ENCODE peak calls at places on chromosomes 2 and 18, in seven cellular contexts. B is WTC11, A is HEK293T, C is HepG2, J is GM12878, H is HCT116, T is H1. D is an unnamed sample.

GRCh38 chr2:173831312-173832229 is 133.6 kb downstream of the SP3 start:
- DNase-seq in B (no peak), A (no peak), C (no peak), J (no peak), H (no peak), T (no peak), D (no peak)

GRCh38 chr2:200786826-200787225 is 24.9 kb upstream of the BZW1 start:
- DNase-seq in B (no peak), A (no peak), C (no peak), J (no peak), H (peak), T (no peak), D (no peak)

GRCh38 chr2:160306985-160307384 is 106.9 kb upstream of the ITGB6 start:
- DNase-seq in B (no peak), A (no peak), C (no peak), J (no peak), H (no peak), T (no peak), D (no peak)

GRCh38 chr2:46690825-46691224 is 211.5 kb downstream of the TMEM247 start:
- DNase-seq in B (no peak), A (no peak), C (peak), J (no peak), H (peak), T (no peak), D (peak)

GRCh38 chr18:8413189-8413588 is 196.0 kb upstream of the RAB12 start:
- DNase-seq in B (no peak), A (no peak), C (no peak), J (no peak), H (no peak), T (no peak), D (no peak)

GRCh38 chr2:188884552-188884951 is 89.6 kb upstream of the COL3A1 start:
- DNase-seq in B (no peak), A (no peak), C (no peak), J (no peak), H (no peak), T (no peak), D (no peak)

GRCh38 chr2:212618636-212619035 is 80.0 kb upstream of the ERBB4 start:
- DNase-seq in B (no peak), A (no peak), C (no peak), J (no peak), H (no peak), T (no peak), D (no peak)

GRCh38 chr2:89842180-89842908 is 1150.9 kb downstream of the RPIA start:
- DNase-seq in B (no peak), A (no peak), C (no peak), J (no peak), H (no peak), T (no peak), D (peak)

GRCh38 chr2:58427572-58428285 is 186.6 kb upstream of the FANCL start:
- DNase-seq in B (peak), A (peak), C (peak), J (no peak), H (no peak), T (no peak), D (peak)

GRCh38 chr2:27372937-27373336 is 2.5 kb downstream of the SNX17 start:
- DNase-seq in B (no peak), A (no peak), C (no peak), J (no peak), H (no peak), T (no peak), D (no peak)

GRCh38 chr2:58862234-58862633 is 621.1 kb upstream of the FANCL start:
- DNase-seq in B (no peak), A (no peak), C (no peak), J (peak), H (no peak), T (no peak), D (peak)

GRCh38 chr2:144941743-144942488 is 422.0 kb upstream of the ZEB2 start:
- DNase-seq in B (no peak), A (no peak), C (no peak), J (no peak), H (no peak), T (no peak), D (no peak)

GRCh38 chr2:81974216-81974615 is 1669.7 kb upstream of the LRRTM1 start:
- DNase-seq in B (no peak), A (no peak), C (no peak), J (no peak), H (no peak), T (no peak), D (no peak)

GRCh38 chr18:35775887-35776286 is 194.3 kb downstream of the GALNT1 start:
- DNase-seq in B (no peak), A (no peak), C (no peak), J (no peak), H (no peak), T (no peak), D (peak)

GRCh38 chr2:95149397-95149984 is 10.2 kb downstream of the ZNF514 start:
- DNase-seq in B (no peak), A (no peak), C (no peak), J (no peak), H (no peak), T (no peak), D (no peak)

GRCh38 chr2:127642706-127643697 is 3.0 kb upstream of the GPR17 start:
- DNase-seq in B (no peak), A (no peak), C (no peak), J (no peak), H (no peak), T (no peak), D (no peak)

GRCh38 chr2:162768646-162769045 is 69.9 kb downstream of the KCNH7 start:
- DNase-seq in B (no peak), A (no peak), C (no peak), J (no peak), H (no peak), T (no peak), D (no peak)

GRCh38 chr18:10295751-10296150 is 158.7 kb upstream of the APCDD1 start:
- DNase-seq in B (no peak), A (no peak), C (no peak), J (no peak), H (no peak), T (no peak), D (no peak)

GRCh38 chr2:200173691-200174090 is 132.8 kb upstream of the SPATS2L start:
- DNase-seq in B (no peak), A (no peak), C (no peak), J (no peak), H (no peak), T (no peak), D (no peak)

GRCh38 chr2:109020217-109020637 is 31.2 kb upstream of the EDAR start:
- DNase-seq in B (no peak), A (no peak), C (peak), J (no peak), H (no peak), T (no peak), D (no peak)

GRCh38 chr18:59005266-59005665 is 134.4 kb upstream of the SEC11C start:
- DNase-seq in B (no peak), A (no peak), C (no peak), J (no peak), H (no peak), T (peak), D (no peak)

GRCh38 chr2:17772532-17772931 is 18.6 kb downstream of the GEN1 start:
- DNase-seq in B (no peak), A (no peak), C (no peak), J (no peak), H (no peak), T (no peak), D (no peak)

GRCh38 chr2:219073413-219074129 is 12.8 kb upstream of the IHH start:
- DNase-seq in B (peak), A (peak), C (peak), J (no peak), H (peak), T (no peak), D (peak)

GRCh38 chr2:133674433-133675331 is 106.4 kb upstream of the NCKAP5 start:
- DNase-seq in B (peak), A (peak), C (peak), J (no peak), H (no peak), T (no peak), D (no peak)

GRCh38 chr2:103161456-103162289 is 399.8 kb downstream of the TMEM182 start:
- DNase-seq in B (no peak), A (peak), C (peak), J (no peak), H (peak), T (no peak), D (peak)

GRCh38 chr2:36163520-36164239 is 191.9 kb upstream of the CRIM1 start:
- DNase-seq in B (no peak), A (no peak), C (no peak), J (no peak), H (no peak), T (no peak), D (no peak)
- TF ChIP-seq SP1 in B (no peak), A (no peak), C (no peak), J (no peak), H (no peak), T (no peak), D (no peak)

GRCh38 chr18:3624818-3625716 is 175.1 kb downstream of the TGIF1 start:
- DNase-seq in B (no peak), A (no peak), C (no peak), J (no peak), H (peak), T (no peak), D (peak)

GRCh38 chr18:3624546-3624817 is 174.5 kb downstream of the TGIF1 start:
- DNase-seq in B (no peak), A (no peak), C (no peak), J (no peak), H (no peak), T (no peak), D (no peak)

GRCh38 chr18:3626927-3627240 is 176.9 kb downstream of the TGIF1 start:
- DNase-seq in B (no peak), A (no peak), C (no peak), J (no peak), H (no peak), T (no peak), D (no peak)

GRCh38 chr18:3623769-3624545 is 174.0 kb downstream of the TGIF1 start:
- DNase-seq in B (peak), A (no peak), C (peak), J (no peak), H (peak), T (no peak), D (peak)

DNA sequence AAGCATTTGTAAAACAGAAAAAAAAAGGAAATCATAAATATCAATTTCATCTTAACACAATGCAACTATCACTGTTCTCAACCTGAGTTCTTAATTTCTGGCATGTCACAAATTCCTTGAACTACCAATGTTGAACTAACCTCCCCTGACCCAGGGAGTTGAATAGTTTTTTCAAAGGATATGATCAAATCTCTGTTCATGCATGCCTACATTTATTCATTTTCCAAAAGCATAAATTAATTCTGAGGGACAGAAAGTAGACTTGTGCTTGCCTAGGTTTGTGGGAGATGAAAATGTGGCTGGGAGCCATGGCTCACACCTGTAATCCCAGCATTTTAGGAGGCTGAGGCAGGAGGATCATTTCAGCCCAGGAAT is 175.7 kb downstream of the TGIF1 start:
- DNase-seq in B (no peak), A (no peak), C (no peak), J (no peak), H (no peak), T (no peak), D (no peak)
- TF ChIP-seq SP1 in B (no peak), A (no peak), C (no peak), J (no peak), H (no peak), T (no peak), D (no peak)

GRCh38 chr2:102063360-102063947 is 71.7 kb downstream of the IL1R2 start:
- DNase-seq in B (no peak), A (no peak), C (no peak), J (no peak), H (no peak), T (no peak), D (no peak)

GRCh38 chr2:102064679-102065674 is 73.2 kb downstream of the IL1R2 start:
- DNase-seq in B (no peak), A (no peak), C (peak), J (no peak), H (no peak), T (no peak), D (peak)

GRCh38 chr2:102066554-102066953 is 74.8 kb downstream of the IL1R2 start:
- DNase-seq in B (no peak), A (no peak), C (no peak), J (no peak), H (no peak), T (no peak), D (no peak)

GRCh38 chr2:102063948-102064678 is 72.4 kb downstream of the IL1R2 start:
- DNase-seq in B (peak), A (no peak), C (peak), J (no peak), H (peak), T (no peak), D (peak)

DNA sequence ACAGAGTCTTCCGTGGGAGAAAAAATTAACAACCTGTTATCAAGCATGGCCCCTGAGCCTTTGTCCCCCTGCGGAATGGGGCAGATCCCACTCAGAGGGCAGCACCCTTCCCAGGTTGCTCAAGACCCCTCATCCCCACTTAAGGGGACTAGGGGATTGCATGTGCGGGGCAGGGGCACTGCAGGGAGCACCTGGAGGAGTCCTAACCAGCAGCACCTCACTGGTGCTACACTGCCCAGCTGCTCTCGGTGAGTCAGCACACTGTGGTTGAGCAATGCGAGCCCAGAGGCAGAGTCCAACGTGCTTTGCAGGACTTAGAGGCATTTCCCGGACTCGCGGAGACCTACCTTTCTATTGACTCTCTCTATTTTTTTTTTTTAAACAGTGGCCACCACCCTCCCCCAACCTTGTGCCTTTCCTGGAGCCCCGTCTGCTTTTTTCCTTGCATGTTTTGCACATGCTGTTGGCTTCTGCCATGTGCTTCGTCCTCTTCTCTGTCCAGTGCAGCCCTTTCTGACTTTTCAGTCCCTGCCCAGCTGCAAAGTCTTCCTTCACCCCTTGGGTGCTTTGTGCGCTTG is 74.0 kb downstream of the IL1R2 start:
- DNase-seq in B (no peak), A (no peak), C (peak), J (no peak), H (peak), T (no peak), D (peak)
- TF ChIP-seq SP1 in B (no peak), A (no peak), C (peak), J (no peak), H (peak), T (no peak), D (no peak)

GRCh38 chr18:22465859-22466602 is 48.3 kb upstream of the CTAGE1 start:
- DNase-seq in B (no peak), A (peak), C (peak), J (no peak), H (peak), T (no peak), D (peak)
- TF ChIP-seq SP1 in B (no peak), A (no peak), C (no peak), J (no peak), H (peak), T (no peak), D (no peak)

DNA sequence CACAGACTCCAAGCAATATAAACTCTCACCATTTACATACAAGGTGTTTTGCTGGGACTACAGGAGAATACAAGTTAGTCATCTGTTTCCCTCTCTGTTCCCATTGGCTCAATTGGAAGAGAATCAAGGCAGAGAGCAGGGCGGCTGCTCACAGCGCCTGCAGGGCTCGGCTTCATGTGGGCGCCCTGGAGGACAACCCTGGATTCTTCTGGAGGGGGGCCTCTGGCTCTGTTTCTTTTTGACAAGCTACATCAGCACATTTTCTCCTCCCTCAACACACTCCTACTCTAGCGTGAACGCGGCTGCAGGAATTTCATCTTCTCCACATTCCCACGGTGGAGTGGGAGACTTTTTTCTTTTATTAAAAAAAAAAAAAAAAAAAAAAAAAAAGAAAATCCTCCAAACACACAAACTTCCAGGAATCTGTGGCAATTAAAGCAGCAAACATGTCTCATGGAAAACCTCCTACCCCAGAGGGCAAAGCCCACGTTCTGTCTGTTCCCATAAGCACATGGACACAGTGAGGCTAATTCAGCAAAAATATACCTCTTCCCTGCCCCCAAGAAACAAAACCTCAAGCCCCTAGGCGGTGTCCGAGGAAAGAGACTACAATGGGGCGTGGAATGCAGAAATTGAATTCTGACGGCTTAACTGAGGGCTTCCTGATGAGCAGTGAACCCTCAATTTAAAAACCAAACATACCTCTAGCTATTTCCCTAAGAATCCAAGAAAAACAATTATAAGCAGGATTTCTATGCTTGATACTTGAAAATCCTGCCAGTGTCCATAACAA is 50.6 kb downstream of the PARD6G start:
- DNase-seq in B (no peak), A (no peak), C (no peak), J (no peak), H (no peak), T (no peak), D (no peak)
- TF ChIP-seq SP1 in B (no peak), A (no peak), C (no peak), J (no peak), H (no peak), T (no peak), D (no peak)

DNA sequence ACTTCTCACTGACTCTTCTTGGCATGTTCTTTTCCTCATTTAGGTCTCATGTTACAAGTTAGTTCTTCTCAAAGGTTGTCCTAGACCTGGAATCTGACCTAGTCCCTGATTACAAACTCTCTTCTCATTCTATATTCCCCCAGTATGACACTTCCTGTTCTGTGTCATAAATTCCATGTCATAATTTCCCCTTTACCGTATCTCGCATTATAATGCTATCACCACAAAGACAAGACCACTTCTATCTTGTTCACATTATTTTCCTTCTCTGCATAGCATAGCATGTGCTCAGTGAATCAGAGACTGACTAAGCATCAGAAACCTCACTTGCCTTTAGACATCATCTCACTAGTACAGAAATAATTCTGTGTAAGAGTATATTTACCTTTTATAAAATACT is 63.6 kb upstream of the CAVIN2 start:
- DNase-seq in B (no peak), A (no peak), C (no peak), J (no peak), H (no peak), T (no peak), D (no peak)
- TF ChIP-seq SP1 in B (no peak), A (no peak), C (no peak), J (no peak), H (no peak), T (no peak), D (no peak)

DNA sequence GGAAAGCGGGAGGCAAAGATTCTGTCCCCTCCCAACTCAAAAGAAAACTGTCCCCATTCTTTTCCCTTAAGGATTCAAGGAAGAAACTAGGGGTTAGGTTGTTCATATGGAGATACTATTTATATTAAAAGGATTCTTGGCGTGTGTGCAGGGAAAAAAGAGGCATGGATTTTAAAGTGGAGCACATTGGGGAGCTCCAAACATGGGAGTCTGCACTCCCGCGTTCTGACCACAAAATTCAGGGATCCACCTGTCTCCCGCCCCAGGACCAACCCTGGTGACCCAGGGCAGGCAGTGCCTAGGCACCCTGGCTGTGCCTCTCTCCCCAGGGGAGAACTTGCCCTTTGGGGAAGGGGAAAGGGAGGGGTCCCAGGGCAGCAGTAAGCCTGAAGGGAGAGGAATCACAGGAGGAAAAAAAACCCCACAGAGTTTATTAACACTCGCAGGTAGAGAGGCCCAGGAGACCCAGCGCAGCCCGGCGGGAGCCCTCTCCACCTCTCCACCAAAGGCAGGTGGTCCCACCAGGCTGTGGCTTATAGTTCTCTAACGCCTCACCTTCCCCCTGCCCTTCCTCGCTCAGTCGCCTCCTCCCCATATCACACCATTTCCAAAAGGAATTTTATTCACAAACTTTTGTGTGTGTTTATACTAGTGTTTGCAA is 2.2 kb downstream of the PTGR3 start:
- DNase-seq in B (no peak), A (no peak), C (no peak), J (no peak), H (no peak), T (no peak), D (no peak)
- TF ChIP-seq SP1 in B (no peak), A (no peak), C (no peak), J (no peak), H (no peak), T (no peak), D (no peak)

GRCh38 chr2:12325806-12326205 is 390.9 kb upstream of the TRIB2 start:
- DNase-seq in B (no peak), A (no peak), C (no peak), J (no peak), H (no peak), T (no peak), D (peak)
- TF ChIP-seq SP1 in B (no peak), A (no peak), C (no peak), J (no peak), H (no peak), T (no peak), D (no peak)

DNA sequence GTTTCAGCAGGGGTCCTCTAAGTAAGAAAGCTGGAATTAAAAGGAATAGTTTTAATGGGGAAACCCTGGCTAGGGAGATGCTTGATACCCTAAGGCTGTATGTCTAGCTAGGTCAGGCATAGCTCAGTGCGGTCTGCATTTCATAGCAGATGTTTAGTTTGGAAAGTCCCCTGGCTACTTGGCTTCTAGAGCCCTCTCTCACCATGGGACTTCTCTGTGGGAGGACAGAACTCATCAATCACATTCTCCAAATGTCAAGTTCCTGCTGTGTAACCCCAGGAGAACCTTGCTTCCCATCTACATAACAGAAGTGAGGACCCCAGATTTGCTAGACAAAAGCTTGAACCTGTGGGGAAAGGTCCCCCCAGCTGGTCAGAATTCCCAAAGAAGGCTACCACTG is 24.0 kb upstream of the ANXA4 start:
- DNase-seq in B (no peak), A (no peak), C (no peak), J (no peak), H (no peak), T (peak), D (no peak)
- TF ChIP-seq SP1 in B (peak), A (no peak), C (no peak), J (no peak), H (no peak), T (peak), D (no peak)

D was measured in K562.